ENCODE peak calls at places on chromosomes 4 and X, in four cellular contexts. C, Z, M and V are unnamed samples.

GRCh38 chr4:138204507-138204906 is 37.6 kb downstream of the SLC7A11 start:
- DNase-seq in C (no peak), Z (no peak), M (no peak), V (no peak)

GRCh38 chr4:73615613-73616012 is 4.6 kb downstream of the RASSF6 start:
- DNase-seq in C (peak), Z (no peak), M (peak), V (no peak)

GRCh38 chr4:4182835-4183568 is 43.7 kb downstream of the OTOP1 start:
- DNase-seq in C (peak), Z (no peak), M (peak), V (no peak)

GRCh38 chr4:75584067-75584466 is 28.2 kb downstream of the ODAPH start:
- DNase-seq in C (peak), Z (peak), M (no peak), V (no peak)

GRCh38 chr4:1403177-1403583 is 3.1 kb downstream of the NKX1-1 start:
- DNase-seq in C (no peak), Z (no peak), M (peak), V (no peak)

GRCh38 chr4:11230888-11231287 is 197.8 kb downstream of the HS3ST1 start:
- DNase-seq in C (no peak), Z (no peak), M (peak), V (no peak)

GRCh38 chr4:112083587-112084347 is 61.5 kb upstream of the FAM241A start:
- DNase-seq in C (no peak), Z (peak), M (no peak), V (peak)

GRCh38 chr4:142812091-142812490 is 34.0 kb downstream of the INPP4B start:
- DNase-seq in C (no peak), Z (peak), M (no peak), V (no peak)

GRCh38 chrX:65720580-65720979 is 53.1 kb downstream of the MSN start:
- DNase-seq in C (no peak), Z (no peak), M (no peak), V (no peak)

GRCh38 chrX:130893356-130894085 is 9.5 kb downstream of the ENOX2 start:
- DNase-seq in C (no peak), Z (no peak), M (no peak), V (no peak)

GRCh38 chr4:152626790-152627189 is 53.0 kb downstream of the TMEM154 start:
- DNase-seq in C (no peak), Z (no peak), M (no peak), V (no peak)

GRCh38 chr4:174716986-174717770 is 111.9 kb downstream of the GLRA3 start:
- DNase-seq in C (no peak), Z (no peak), M (no peak), V (no peak)

DNA sequence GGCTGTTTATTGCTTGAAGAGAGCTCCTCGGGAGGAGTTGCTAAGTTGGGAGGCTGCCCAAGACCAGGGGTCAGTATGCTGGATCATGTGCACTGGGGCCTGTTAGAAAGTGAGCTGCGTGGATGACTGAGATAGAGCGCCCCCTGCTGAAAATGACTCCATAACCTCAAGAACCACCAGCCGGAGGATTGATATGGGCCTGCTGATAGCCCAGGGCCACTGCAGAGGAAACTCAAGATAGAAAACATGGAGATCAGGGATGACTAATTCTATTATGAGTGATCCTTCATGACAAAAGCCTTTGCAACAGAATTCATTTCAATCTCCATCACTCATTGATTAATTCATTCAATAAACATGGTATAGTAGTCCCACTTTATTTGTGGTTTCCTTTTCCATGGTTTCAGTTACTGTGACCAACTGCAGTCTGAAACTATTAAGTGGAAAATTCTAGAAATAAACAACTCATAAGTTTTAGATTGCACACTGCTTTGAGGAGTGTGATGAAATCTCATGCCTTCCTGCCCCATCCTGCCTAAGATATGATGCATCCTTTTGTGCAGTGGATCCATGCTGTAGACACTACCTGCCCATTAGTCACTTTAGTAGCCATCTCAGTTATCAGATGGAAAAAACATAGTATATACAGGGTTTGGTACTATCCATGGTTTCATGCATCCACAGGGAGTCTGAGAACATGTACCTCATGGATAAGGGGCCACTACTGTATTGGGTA is 126.7 kb upstream of the MBNL3 start:
- DNase-seq in C (peak), Z (peak), M (peak), V (peak)
- TF ChIP-seq CTCF in C (peak), Z (peak), M (peak), V (peak)

GRCh38 chrX:119801253-119802221 is 10.1 kb upstream of the RPL39 start:
- DNase-seq in C (no peak), Z (no peak), M (no peak), V (no peak)
- TF ChIP-seq CTCF in C (no peak), Z (no peak), M (no peak), V (no peak)

GRCh38 chr4:7333801-7334421 is 100.8 kb downstream of the PSAPL1 start:
- DNase-seq in C (no peak), Z (no peak), M (peak), V (no peak)
- TF ChIP-seq CTCF in C (no peak), Z (no peak), M (no peak), V (peak)

GRCh38 chr4:101187837-101188236 is 159.5 kb downstream of the PPP3CA start:
- DNase-seq in C (no peak), Z (no peak), M (no peak), V (no peak)
- TF ChIP-seq CTCF in C (peak), Z (no peak), M (peak), V (peak)

DNA sequence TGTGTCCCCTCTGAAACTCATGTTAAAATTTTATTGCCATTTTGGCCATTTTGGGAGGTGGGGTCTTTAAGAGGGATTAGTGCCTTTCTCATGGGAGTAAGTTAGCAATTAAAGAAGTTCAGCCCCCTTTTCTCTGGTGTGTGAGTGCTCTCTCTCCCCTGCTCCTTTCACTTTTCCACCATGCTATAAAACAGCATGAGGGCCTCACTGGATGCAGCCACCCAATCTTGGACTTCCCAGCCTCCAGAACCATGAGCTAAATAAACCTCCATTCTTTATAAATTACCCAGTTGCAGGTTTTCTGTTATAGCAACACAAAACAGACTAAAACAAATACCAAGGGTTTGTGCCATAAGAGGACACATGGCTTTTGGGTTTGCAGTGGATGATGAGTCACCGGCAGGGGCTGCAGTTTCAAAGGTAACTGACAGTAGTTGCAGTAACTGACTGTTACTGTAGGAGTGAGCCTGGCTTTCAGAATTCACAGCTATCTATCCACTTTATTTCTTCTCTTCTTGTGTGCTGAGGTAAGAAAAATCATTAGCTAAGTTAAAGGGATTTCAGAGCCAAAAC is 121.5 kb downstream of the PPEF1 start:
- DNase-seq in C (no peak), Z (peak), M (no peak), V (no peak)
- TF ChIP-seq CTCF in C (no peak), Z (no peak), M (no peak), V (no peak)

GRCh38 chrX:58025979-58026378 is 115.7 kb upstream of the ZXDA start:
- DNase-seq in C (peak), Z (peak), M (no peak), V (peak)
- TF ChIP-seq CTCF in C (no peak), Z (peak), M (peak), V (peak)

GRCh38 chrX:78378476-78379115 is 51.2 kb upstream of the CYSLTR1 start:
- DNase-seq in C (no peak), Z (no peak), M (no peak), V (no peak)

GRCh38 chrX:78377186-78377585 is 49.8 kb upstream of the CYSLTR1 start:
- DNase-seq in C (no peak), Z (no peak), M (no peak), V (no peak)

DNA sequence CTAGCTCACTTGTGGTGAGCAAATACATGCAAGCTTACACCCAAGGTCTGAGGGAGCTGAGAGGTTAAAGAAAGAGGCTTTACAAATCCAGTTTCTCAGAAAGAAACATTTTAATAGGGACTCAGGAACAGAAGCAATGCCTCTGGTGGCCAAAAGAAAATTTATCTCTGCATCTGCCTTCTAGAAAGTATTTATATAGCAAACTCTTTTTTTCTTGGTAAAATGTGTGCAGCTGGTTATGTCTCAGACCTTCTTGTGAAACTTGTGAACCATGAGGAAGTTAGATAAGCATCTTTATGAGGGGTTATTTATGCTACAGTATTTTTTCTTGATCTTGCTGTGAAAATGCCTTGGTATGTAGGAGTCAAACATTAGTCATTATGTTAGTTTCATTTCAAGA is 48.5 kb upstream of the CYSLTR1 start:
- DNase-seq in C (no peak), Z (no peak), M (no peak), V (peak)
- TF ChIP-seq CTCF in C (no peak), Z (no peak), M (no peak), V (no peak)

GRCh38 chr4:28073860-28074555 is 1213.4 kb downstream of the STIM2 start:
- DNase-seq in C (no peak), Z (no peak), M (peak), V (no peak)
- TF ChIP-seq CTCF in C (no peak), Z (no peak), M (peak), V (peak)

GRCh38 chrX:143648705-143649104 is 12.8 kb upstream of the SLITRK4 start:
- DNase-seq in C (no peak), Z (no peak), M (peak), V (no peak)
- TF ChIP-seq CTCF in C (no peak), Z (no peak), M (peak), V (no peak)